ENCODE peak calls at places on chromosome 14, in eight cellular contexts. O is neural progenitor cell, X is IMR-90, J is colonic mucosa, T is GM23248, V is endothelial cell of umbilical vein, B is H1, U is mesendoderm. H is an unnamed sample.

GRCh38 chr14:77882098-77882497 is 82.2 kb downstream of the ADCK1 start:
- DNase-seq in O (no peak), X (no peak), J (no peak), T (peak; percentile 30), V (no peak), B (no peak), U (no peak), H (no peak)

GRCh38 chr14:69711471-69712216 is 55.3 kb upstream of the SRSF5 start:
- DNase-seq in O (no peak), X (no peak), J (no peak), T (no peak), V (no peak), B (no peak), U (no peak), H (no peak)

GRCh38 chr14:72463291-72463866 is 430.5 kb downstream of the DPF3 start:
- DNase-seq in O (no peak), X (peak; percentile 2), J (no peak), T (peak; percentile 45), V (no peak), B (no peak), U (peak; percentile 51), H (peak; percentile 24)

GRCh38 chr14:38255408-38255672 is 553 bp downstream of the CLEC14A start:
- DNase-seq in O (no peak), X (no peak), J (peak; percentile 18), T (no peak), V (no peak), B (peak; percentile 73), U (no peak), H (no peak)

GRCh38 chr14:24130717-24131548 is 474 bp downstream of the FITM1 start:
- DNase-seq in O (no peak), X (no peak), J (no peak), T (no peak), V (no peak), B (no peak), U (no peak), H (no peak)

GRCh38 chr14:79910086-79910485 is 301.2 kb downstream of the DIO2 start:
- DNase-seq in O (no peak), X (no peak), J (no peak), T (no peak), V (no peak), B (no peak), U (no peak), H (no peak)

GRCh38 chr14:64232095-64232830 is 61.9 kb downstream of the ESR2 start:
- DNase-seq in O (no peak), X (peak; percentile 96), J (no peak), T (peak; percentile 75), V (peak; percentile 95), B (no peak), U (no peak), H (peak; percentile 70)

GRCh38 chr14:45426685-45427282 is 173.8 kb upstream of the MIS18BP1 start:
- DNase-seq in O (peak; percentile 75), X (peak; percentile 34), J (no peak), T (peak; percentile 49), V (peak; percentile 41), B (no peak), U (peak; percentile 90), H (peak; percentile 70)

GRCh38 chr14:58770501-58770982 is 132.8 kb downstream of the DACT1 start:
- DNase-seq in O (no peak), X (no peak), J (peak; percentile 71), T (no peak), V (no peak), B (no peak), U (no peak), H (no peak)

GRCh38 chr14:58774531-58774930 is 136.8 kb downstream of the DACT1 start:
- DNase-seq in O (no peak), X (no peak), J (no peak), T (no peak), V (no peak), B (no peak), U (no peak), H (no peak)

GRCh38 chr14:58771016-58771415 is 133.3 kb downstream of the DACT1 start:
- DNase-seq in O (no peak), X (no peak), J (no peak), T (no peak), V (no peak), B (no peak), U (peak; percentile 13), H (no peak)

GRCh38 chr14:58772061-58772604 is 134.4 kb downstream of the DACT1 start:
- DNase-seq in O (no peak), X (no peak), J (no peak), T (no peak), V (no peak), B (no peak), U (no peak), H (no peak)

GRCh38 chr14:58772814-58773620 is 135.3 kb downstream of the DACT1 start:
- DNase-seq in O (peak; percentile 62), X (peak; percentile 15), J (no peak), T (no peak), V (no peak), B (no peak), U (peak; percentile 73), H (no peak)
- H3K9ac ChIP-seq in O (no peak overlapping the region), X (no peak overlapping the region), J (no peak overlapping the region), T (no peak overlapping the region), V (no peak overlapping the region), B (no peak overlapping the region), U (no peak overlapping the region), H (no peak overlapping the region)

DNA sequence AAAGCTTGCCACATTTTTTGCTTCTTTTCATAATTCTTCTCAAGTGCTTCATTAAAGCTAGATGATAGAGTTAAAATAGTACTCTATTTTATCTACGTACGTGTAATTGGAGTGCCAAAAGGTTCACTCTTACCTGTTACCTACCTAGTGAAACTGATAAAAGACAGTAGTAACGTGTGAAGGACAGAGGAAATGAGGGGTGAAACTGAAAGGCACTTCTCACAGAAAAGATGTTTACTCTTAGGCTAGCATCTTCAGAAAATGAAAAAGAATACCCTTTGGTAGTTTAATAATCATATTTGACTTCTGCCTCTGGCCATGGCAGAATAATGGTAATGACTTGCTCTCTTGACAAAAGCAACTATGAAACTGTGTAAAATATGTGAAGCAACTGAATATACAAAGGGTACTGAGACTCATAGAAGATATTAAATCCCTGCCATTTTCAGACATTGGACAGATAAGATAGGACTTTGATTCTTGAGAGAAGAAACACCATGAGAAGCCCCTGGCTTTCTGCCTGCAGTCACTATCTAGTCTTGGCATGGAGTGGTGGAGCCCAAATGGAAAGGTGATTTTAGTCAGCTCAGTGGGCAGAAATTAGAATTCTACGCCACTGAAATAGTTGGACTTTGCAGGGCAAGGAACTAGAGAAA is 6.3 kb upstream of the EVL start:
- DNase-seq in O (no peak), X (no peak), J (no peak), T (no peak), V (no peak), B (no peak), U (no peak), H (no peak)
- H3K9ac ChIP-seq in O (no peak overlapping the region), X (no peak overlapping the region), J (no peak overlapping the region), T (no peak overlapping the region), V (no peak overlapping the region), B (no peak overlapping the region), U (no peak overlapping the region), H (no peak overlapping the region)

GRCh38 chr14:101331141-101331525 is 230.2 kb upstream of the DIO3 start:
- DNase-seq in O (no peak), X (no peak), J (no peak), T (no peak), V (no peak), B (no peak), U (no peak), H (no peak)

GRCh38 chr14:101333335-101334280 is 227.7 kb upstream of the DIO3 start:
- DNase-seq in O (peak; percentile 31), X (no peak), J (no peak), T (no peak), V (no peak), B (peak; percentile 29), U (no peak), H (no peak)

GRCh38 chr14:101328412-101329149 is 232.7 kb upstream of the DIO3 start:
- DNase-seq in O (no peak), X (no peak), J (no peak), T (no peak), V (no peak), B (peak; percentile 8), U (no peak), H (no peak)

GRCh38 chr14:101332281-101332680 is 229.0 kb upstream of the DIO3 start:
- DNase-seq in O (no peak), X (no peak), J (no peak), T (no peak), V (no peak), B (no peak), U (no peak), H (no peak)

DNA sequence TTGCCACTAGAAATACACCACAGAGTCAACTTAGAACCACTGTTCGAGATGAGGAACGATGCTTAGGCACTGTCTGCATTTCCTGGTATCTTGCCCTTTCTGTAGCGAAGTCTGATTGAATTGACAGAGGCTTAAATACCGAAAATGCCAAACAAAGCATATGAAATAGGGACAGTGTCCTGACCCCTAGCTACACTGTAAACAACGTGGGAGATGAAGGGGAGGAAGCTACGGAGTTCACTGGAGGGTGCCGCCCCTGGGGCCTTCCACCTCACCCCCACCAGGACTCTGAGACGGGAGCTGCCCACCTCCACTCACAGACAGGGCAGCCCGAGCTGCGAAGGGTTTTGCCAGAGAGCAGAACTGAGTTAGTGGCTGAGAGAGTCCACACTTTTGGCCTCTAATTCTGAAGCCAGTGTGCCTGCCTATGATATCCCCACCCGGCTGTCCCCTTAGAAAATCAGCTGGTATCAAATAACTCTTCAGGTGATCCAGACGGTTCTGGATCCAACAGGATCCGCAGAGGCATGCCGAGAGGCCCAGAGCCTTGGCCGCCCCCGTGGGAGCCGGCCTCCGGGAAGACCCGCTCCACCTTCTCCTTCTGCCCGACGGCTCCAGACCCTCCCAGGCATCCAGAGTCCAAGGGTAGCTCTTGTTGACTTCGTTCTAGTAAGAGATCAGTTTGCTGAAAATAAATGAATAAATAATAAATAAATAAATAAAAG is 230.7 kb upstream of the DIO3 start:
- DNase-seq in O (no peak), X (no peak), J (no peak), T (no peak), V (no peak), B (no peak), U (no peak), H (no peak)
- H3K9ac ChIP-seq in O (no peak overlapping the region), X (no peak overlapping the region), J (no peak overlapping the region), T (no peak overlapping the region), V (no peak overlapping the region), B (no peak overlapping the region), U (no peak overlapping the region), H (no peak overlapping the region)

GRCh38 chr14:97442363-97442762 is 645.2 kb downstream of the VRK1 start:
- DNase-seq in O (no peak), X (no peak), J (no peak), T (no peak), V (no peak), B (no peak), U (no peak), H (no peak)

GRCh38 chr14:97445367-97445766 is 648.2 kb downstream of the VRK1 start:
- DNase-seq in O (no peak), X (no peak), J (no peak), T (no peak), V (no peak), B (no peak), U (no peak), H (no peak)

GRCh38 chr14:97444248-97444647 is 647.1 kb downstream of the VRK1 start:
- DNase-seq in O (no peak), X (no peak), J (no peak), T (no peak), V (no peak), B (no peak), U (no peak), H (no peak)

GRCh38 chr14:97443412-97443811 is 646.2 kb downstream of the VRK1 start:
- DNase-seq in O (no peak), X (no peak), J (no peak), T (no peak), V (no peak), B (no peak), U (no peak), H (no peak)

DNA sequence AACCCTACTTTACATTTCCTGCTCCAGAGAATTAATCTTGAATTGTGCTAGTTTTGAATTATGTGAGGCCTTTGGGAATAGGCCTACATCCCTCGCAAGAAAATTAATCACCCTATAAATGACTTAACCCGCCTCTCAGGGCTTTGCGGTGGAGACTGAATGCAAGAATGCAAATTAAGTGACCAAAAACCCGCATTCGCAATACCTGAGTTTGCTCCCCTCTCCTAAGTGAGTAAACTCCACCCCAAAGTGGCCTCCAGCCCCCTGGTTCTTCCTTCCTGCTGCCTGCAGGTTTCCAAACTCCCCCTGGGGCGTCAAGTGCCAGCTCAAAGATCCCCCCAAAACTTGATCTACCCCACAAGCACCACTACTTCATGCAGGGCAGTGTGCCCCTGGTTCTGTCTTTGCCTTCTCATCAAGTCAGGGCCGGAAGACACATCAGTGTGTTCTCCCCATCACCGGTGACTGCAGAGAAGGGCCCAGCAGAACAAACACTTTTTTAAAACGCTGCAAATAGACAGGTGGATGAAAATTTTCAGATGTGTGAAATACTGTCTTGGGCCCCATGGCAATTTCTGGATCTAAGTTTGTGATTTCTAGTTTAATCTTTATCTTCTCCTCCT is 644.7 kb downstream of the VRK1 start:
- DNase-seq in O (no peak), X (no peak), J (no peak), T (no peak), V (no peak), B (no peak), U (no peak), H (no peak)
- H3K9ac ChIP-seq in O (no peak overlapping the region), X (no peak overlapping the region), J (no peak overlapping the region), T (no peak overlapping the region), V (no peak overlapping the region), B (no peak overlapping the region), U (no peak overlapping the region), H (no peak overlapping the region)